ENCODE peak calls at places on chromosome 18, in seven cellular contexts. B is activated naive CD4-positive, alpha-beta T cell treated with anti-CD3 and anti-CD28 coated beads, Interleukin-2, amount 50 U/mL, for 72 hours; H is right cardiac atrium; I is psoas muscle; P is GM12878; Q is IMR-90; E is central memory CD8-positive, alpha-beta T cell. G is an unnamed sample.

GRCh38 chr18:8389391-8390340 is 219.6 kb upstream of the RAB12 start:
- ATAC-seq in P (peak; percentile 83), B (peak; percentile 29), Q (peak; percentile 60), I (peak; percentile 85), H (peak; percentile 86), E (no peak), G (no peak)

GRCh38 chr18:76483780-76484179 is 11.3 kb downstream of the ZNF516 start:
- ATAC-seq in P (no peak), H (no peak), Q (no peak), E (no peak), B (no peak), I (peak; percentile 29), G (no peak)

GRCh38 chr18:45321520-45321919 is 293.8 kb upstream of the SLC14A2 start:
- ATAC-seq in Q (no peak), E (no peak), I (peak; percentile 83), P (no peak), H (peak; percentile 53), B (no peak), G (no peak)

GRCh38 chr18:23612434-23613090 is 26.3 kb upstream of the NPC1 start:
- ATAC-seq in E (no peak), I (no peak), H (no peak), P (peak; percentile 57), B (no peak), Q (no peak), G (no peak)

GRCh38 chr18:28091197-28091596 is 85.7 kb downstream of the CDH2 start:
- ATAC-seq in B (no peak), P (no peak), E (no peak), Q (no peak), I (no peak), H (no peak), G (no peak)

GRCh38 chr18:52723456-52724065 is 383.6 kb downstream of the DCC start:
- ATAC-seq in H (no peak), E (no peak), I (no peak), B (no peak), Q (no peak), P (no peak), G (no peak)

GRCh38 chr18:36831139-36831538 is 2.2 kb downstream of the KIAA1328 start:
- ATAC-seq in B (no peak), I (no peak), E (no peak), Q (no peak), H (no peak), P (no peak), G (peak; percentile 31)

GRCh38 chr18:51191139-51191717 is 6.3 kb downstream of the MEX3C start:
- ATAC-seq in B (peak; percentile 72), H (no peak), Q (no peak), P (peak; percentile 13), E (peak; percentile 87), I (no peak), G (peak; percentile 57)

GRCh38 chr18:21389283-21389682 is 147.3 kb downstream of the GREB1L start:
- ATAC-seq in H (no peak), I (no peak), B (no peak), P (no peak), Q (no peak), E (no peak), G (no peak)

GRCh38 chr18:58714259-58714658 is 43.0 kb downstream of the MALT1 start:
- ATAC-seq in H (no peak), E (peak; percentile 47), I (no peak), Q (no peak), B (peak; percentile 70), P (peak; percentile 31), G (peak; percentile 33)

GRCh38 chr18:75267643-75268184 is 57.1 kb downstream of the TSHZ1 start:
- ATAC-seq in Q (no peak), P (peak; percentile 93), H (no peak), E (no peak), B (peak; percentile 83), I (peak; percentile 59), G (peak; percentile 60)

GRCh38 chr18:3688682-3689081 is 238.7 kb downstream of the TGIF1 start:
- ATAC-seq in I (no peak), Q (peak; percentile 96), E (no peak), H (no peak), B (no peak), P (no peak), G (no peak)

GRCh38 chr18:78087338-78087737 is 837.7 kb downstream of the GALR1 start:
- ATAC-seq in Q (no peak), I (no peak), B (no peak), H (no peak), E (no peak), P (no peak), G (no peak)

GRCh38 chr18:9803698-9804516 is 81.9 kb upstream of the TXNDC2 start:
- ATAC-seq in I (peak; percentile 80), Q (no peak), E (no peak), P (no peak), B (no peak), H (peak; percentile 71), G (no peak)

GRCh38 chr18:22408059-22408458 is 9.7 kb downstream of the CTAGE1 start:
- ATAC-seq in B (no peak), I (no peak), P (no peak), E (peak; percentile 74), H (no peak), Q (no peak), G (no peak)

GRCh38 chr18:1585881-1586488 is 681.3 kb downstream of the ADCYAP1 start:
- ATAC-seq in H (peak; percentile 59), B (no peak), E (no peak), Q (no peak), I (no peak), P (peak; percentile 82), G (no peak)

GRCh38 chr18:68428026-68428425 is 286.9 kb downstream of the TMX3 start:
- ATAC-seq in B (no peak), Q (peak; percentile 70), P (no peak), E (no peak), H (no peak), I (no peak), G (peak; percentile 40)